ENCODE peak calls at places on chromosomes 3 and 15, in four cellular contexts. J, D, X and F are unnamed samples.

GRCh38 chr3:128549283-128550112 is 56.5 kb upstream of the GATA2 start:
- DNase-seq in D (no peak), J (peak; percentile 83), X (peak; percentile 45), F (peak; percentile 29)

GRCh38 chr3:47890832-47891620 is 88.1 kb downstream of the DHX30 start:
- DNase-seq in X (peak; percentile 31), J (no peak), D (no peak), F (no peak)

GRCh38 chr3:78434801-78435200 is 1333.0 kb downstream of the ROBO1 start:
- DNase-seq in J (no peak), D (no peak), X (no peak), F (no peak)

GRCh38 chr15:101813803-101814534 is 2.0 kb downstream of the OR4F15 start:
- DNase-seq in D (no peak), J (no peak), X (no peak), F (no peak)

GRCh38 chr3:152638217-152638616 is 196.7 kb upstream of the P2RY1 start:
- DNase-seq in D (no peak), J (no peak), X (no peak), F (no peak)

GRCh38 chr3:150083653-150084037 is 113.0 kb upstream of the PFN2 start:
- DNase-seq in J (no peak), X (no peak), D (no peak), F (no peak)

GRCh38 chr3:111173328-111173900 is 101.8 kb downstream of the NECTIN3 start:
- DNase-seq in X (no peak), J (no peak), D (no peak), F (no peak)

GRCh38 chr3:11717301-11717700 is 73.6 kb upstream of the VGLL4 start:
- DNase-seq in D (no peak), X (no peak), J (no peak), F (no peak)

GRCh38 chr3:15536856-15537255 is 15.3 kb upstream of the COLQ start:
- DNase-seq in J (no peak), D (no peak), X (no peak), F (no peak)

GRCh38 chr3:45659661-45660566 is 29.3 kb upstream of the SACM1L start:
- DNase-seq in D (peak; percentile 41), X (peak; percentile 72), J (no peak), F (peak; percentile 84)

DNA sequence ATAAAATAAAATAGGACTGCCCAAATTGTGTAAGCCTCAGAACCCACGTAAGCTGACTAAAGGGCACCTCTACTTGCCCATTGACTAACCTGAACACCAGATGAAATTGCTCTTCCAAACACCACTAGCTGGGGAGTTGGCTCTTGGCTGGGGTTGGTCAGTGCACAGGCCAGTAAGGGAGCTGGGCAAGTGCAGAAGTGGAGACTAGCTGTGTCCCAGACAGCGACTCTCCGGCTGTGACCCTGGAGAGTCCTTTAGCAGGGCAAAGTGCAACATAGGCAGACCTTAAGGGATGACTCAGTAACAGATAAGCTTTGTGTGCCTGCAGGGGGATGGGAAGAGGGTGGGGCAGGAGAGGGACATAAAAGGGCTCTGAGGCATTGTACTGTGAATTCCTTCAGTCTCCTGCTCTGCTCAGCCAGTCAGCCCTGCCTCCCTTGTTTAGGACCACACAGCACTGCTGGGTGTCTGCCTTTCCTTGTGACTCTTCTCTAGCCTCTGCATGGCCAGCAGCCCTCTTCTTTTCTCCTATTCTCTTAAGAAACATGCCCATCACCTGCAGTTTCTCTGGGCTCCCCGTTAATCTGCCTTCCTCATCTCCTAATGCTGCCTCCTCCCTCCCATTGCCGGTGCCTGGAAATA is 13.2 kb downstream of the NR1I2 start:
- DNase-seq in D (peak; percentile 22), J (peak; percentile 37), X (peak; percentile 10), F (peak; percentile 30)
- TF ChIP-seq POLR2A in D (no peak), J (no peak), X (no peak), F (no peak)

GRCh38 chr3:12994607-12995388 is 78.4 kb downstream of the IQSEC1 start:
- DNase-seq in D (peak; percentile 48), J (peak; percentile 92), X (peak; percentile 90), F (peak; percentile 92)

GRCh38 chr3:12996181-12996506 is 77.1 kb downstream of the IQSEC1 start:
- DNase-seq in D (no peak), J (no peak), X (no peak), F (no peak)

GRCh38 chr3:12993623-12994356 is 79.4 kb downstream of the IQSEC1 start:
- DNase-seq in X (no peak), J (no peak), D (no peak), F (peak; percentile 46)

GRCh38 chr3:12994357-12994606 is 78.9 kb downstream of the IQSEC1 start:
- DNase-seq in X (peak; percentile 51), D (no peak), J (no peak), F (peak; percentile 58)

GRCh38 chr3:12995389-12996180 is 77.6 kb downstream of the IQSEC1 start:
- DNase-seq in D (no peak), J (no peak), X (no peak), F (no peak)
- H3K4me1 ChIP-seq in D (peaks cover 45% of the 10 kb centered on the region), J (peaks cover 33% of the 10 kb centered on the region), X (peaks cover 39% of the 10 kb centered on the region), F (peaks cover 76% of the 10 kb centered on the region)

GRCh38 chr3:175608351-175608750 is 749.2 kb downstream of the NAALADL2 start:
- DNase-seq in X (no peak), J (no peak), D (no peak), F (no peak)
- TF ChIP-seq POLR2A in X (no peak), J (no peak), D (no peak), F (no peak)

DNA sequence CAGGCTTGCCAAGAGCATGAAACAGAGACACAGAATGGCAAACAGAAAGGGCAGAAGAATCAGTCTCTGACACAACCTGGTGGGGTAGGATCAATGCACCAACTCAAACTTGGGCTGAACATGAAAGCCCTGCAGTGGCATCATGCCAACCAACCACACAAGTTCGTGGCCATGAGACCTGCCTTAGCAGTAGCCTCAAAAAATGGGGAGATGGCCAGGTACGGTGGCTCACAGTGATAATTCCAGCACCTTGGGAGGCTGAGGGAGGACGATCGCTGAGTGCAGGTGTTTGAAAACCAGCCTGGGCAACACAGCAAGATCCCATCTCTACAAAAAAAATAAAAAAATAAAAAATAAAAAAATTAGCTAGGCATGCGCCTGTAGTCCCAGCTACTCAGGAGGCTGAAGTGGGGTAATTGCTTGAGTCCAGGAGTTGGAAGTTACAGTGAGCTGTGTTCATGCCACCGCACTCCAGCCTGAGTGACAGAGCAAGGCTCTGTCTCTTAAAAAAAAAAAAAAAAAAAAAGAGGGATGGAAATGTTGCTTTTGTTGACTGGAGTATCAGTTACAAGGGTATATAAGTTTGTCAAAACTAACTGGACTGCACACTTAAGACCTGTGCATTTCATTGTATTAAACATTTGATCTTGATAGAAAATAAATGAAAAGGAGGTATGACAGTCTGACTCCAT is 93.4 kb downstream of the XXYLT1 start:
- DNase-seq in X (no peak), J (peak; percentile 45), D (no peak), F (no peak)
- H3K4me1 ChIP-seq in X (no peaks in the 10 kb centered on the region), J (peaks cover 8% of the 10 kb centered on the region), D (no peaks in the 10 kb centered on the region), F (peaks cover 21% of the 10 kb centered on the region)

DNA sequence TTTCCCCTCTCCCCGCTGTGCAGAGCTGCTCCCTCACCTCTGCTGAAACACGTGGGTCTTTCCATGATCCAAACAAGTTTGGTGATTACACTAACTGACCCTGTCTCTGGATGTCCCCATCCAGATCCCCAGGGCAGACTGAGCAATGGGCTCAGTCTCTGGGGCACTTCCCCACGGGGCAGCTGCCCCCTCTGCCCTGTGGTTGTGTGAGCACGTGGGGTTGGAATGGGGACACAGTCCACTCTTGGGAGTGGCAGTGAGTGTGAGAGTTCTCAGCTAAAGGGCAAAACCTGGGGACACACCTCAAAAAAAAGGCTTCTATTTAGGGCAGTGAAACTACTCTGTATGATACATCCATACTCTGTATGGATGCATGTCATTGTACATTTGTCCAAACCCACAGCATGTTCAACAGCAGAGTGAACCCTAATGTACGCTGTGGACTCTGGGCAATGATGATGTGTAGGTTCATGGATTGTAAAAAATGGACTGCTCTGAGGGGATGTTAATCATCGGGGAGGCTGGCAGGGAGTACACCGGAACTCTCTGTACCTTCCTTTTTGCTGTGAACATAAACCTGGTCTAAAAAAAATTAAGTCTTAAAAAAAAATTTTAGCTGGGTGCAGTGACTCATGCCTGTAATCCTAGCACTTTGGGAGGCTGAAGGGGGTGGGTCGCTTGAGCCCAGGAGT is 49.9 kb upstream of the BLM start:
- DNase-seq in X (no peak), D (no peak), J (no peak), F (no peak)
- TF ChIP-seq POLR2A in X (no peak), D (no peak), J (no peak), F (no peak)

GRCh38 chr3:141405581-141405980 is 37.3 kb downstream of the ZBTB38 start:
- DNase-seq in X (no peak), J (no peak), D (no peak), F (no peak)

GRCh38 chr3:141405025-141405424 is 36.7 kb downstream of the ZBTB38 start:
- DNase-seq in D (no peak), J (no peak), X (no peak), F (no peak)

GRCh38 chr3:141407043-141407442 is 38.7 kb downstream of the ZBTB38 start:
- DNase-seq in X (peak; percentile 63), J (no peak), D (no peak), F (no peak)

GRCh38 chr3:141407817-141408216 is 39.5 kb downstream of the ZBTB38 start:
- DNase-seq in X (no peak), D (no peak), J (no peak), F (no peak)

DNA sequence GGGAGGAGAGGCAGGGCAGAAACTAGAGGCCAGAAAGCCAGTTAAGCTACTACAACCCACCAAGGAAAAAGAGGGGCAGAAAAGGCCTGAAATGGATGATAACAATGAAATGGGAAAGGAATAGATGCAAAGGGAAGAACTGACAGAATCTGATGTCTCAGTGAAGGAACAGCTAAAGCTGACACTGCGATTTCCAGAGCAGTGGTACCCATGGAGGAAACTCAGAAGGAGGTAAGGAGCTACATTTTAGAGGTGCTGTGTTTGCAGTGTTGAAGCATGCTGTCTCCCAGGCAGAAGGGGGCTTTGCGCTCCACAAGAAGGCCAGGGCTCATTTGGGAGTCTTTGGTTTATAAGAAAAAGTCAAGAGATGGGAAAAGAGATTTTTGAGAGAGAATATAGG is 38.0 kb downstream of the ZBTB38 start:
- DNase-seq in J (no peak), X (no peak), D (no peak), F (no peak)
- H3K4me1 ChIP-seq in J (peaks cover 69% of the 10 kb centered on the region), X (peaks cover 83% of the 10 kb centered on the region), D (peaks cover 13% of the 10 kb centered on the region), F (peaks cover 46% of the 10 kb centered on the region)

GRCh38 chr15:72155021-72155621 is 36.9 kb downstream of the SENP8 start:
- DNase-seq in D (no peak), J (no peak), X (peak; percentile 95), F (peak; percentile 97)
- TF ChIP-seq POLR2A in D (no peak), J (no peak), X (no peak), F (no peak)